ENCODE peak calls at places on chromosome 10, in nine cellular contexts. J, O, A, T, V, D, S, G and M are unnamed samples.

GRCh38 chr10:59830601-59831259 is 75.6 kb downstream of the CCDC6 start:
- DNase-seq in O (no peak), G (no peak), D (peak), T (no peak), J (peak), A (peak), S (peak), V (peak), M (no peak)

GRCh38 chr10:99540673-99541531 is 8.2 kb downstream of the NKX2-3 start:
- DNase-seq in S (no peak), O (no peak), V (no peak), G (no peak), T (no peak), J (no peak), A (peak), D (no peak), M (no peak)

GRCh38 chr10:100340948-100341847 is 5.8 kb upstream of the SCD start:
- DNase-seq in T (no peak), S (no peak), A (no peak), V (no peak), D (no peak), J (peak), G (peak), O (peak), M (no peak)

GRCh38 chr10:110978204-110978603 is 58.8 kb downstream of the SHOC2 start:
- DNase-seq in V (no peak), S (no peak), J (no peak), T (no peak), D (peak), A (no peak), O (no peak), G (no peak), M (no peak)

GRCh38 chr10:70376436-70377378 is 5.7 kb downstream of the LRRC20 start:
- DNase-seq in T (no peak), J (no peak), S (no peak), V (no peak), G (no peak), O (no peak), A (no peak), D (peak), M (no peak)

GRCh38 chr10:101775273-101776131 is at the start of gene FGF8:
- DNase-seq in A (no peak), D (peak), V (no peak), S (no peak), O (no peak), G (no peak), T (no peak), J (no peak), M (no peak)

GRCh38 chr10:122323941-122324675 is 50.4 kb upstream of the PLEKHA1 start:
- DNase-seq in A (no peak), V (no peak), G (no peak), S (no peak), J (no peak), T (no peak), D (peak), O (no peak), M (no peak)

GRCh38 chr10:70602665-70603438 is at the start of gene PRF1:
- DNase-seq in O (peak), T (peak), S (no peak), V (peak), G (no peak), A (no peak), D (no peak), J (no peak), M (peak)

GRCh38 chr10:48519731-48520506 is 85.0 kb downstream of the ARHGAP22 start:
- DNase-seq in T (no peak), O (no peak), S (no peak), A (no peak), D (no peak), V (no peak), J (no peak), G (peak), M (no peak)

GRCh38 chr10:67788028-67788886 is 49.7 kb downstream of the DNAJC12 start:
- DNase-seq in V (peak), G (no peak), J (peak), D (peak), S (peak), T (peak), A (peak), O (peak), M (peak)

GRCh38 chr10:62491597-62491996 is 117.4 kb downstream of the ZNF365 start:
- DNase-seq in V (no peak), A (no peak), D (peak), S (peak), T (no peak), O (no peak), J (no peak), G (no peak), M (no peak)

GRCh38 chr10:48805848-48806247 is 121.2 kb downstream of the WDFY4 start:
- DNase-seq in V (no peak), T (no peak), S (no peak), O (peak), A (no peak), D (peak), J (peak), G (no peak), M (no peak)

GRCh38 chr10:72242675-72243074 is 26.6 kb upstream of the ASCC1 start:
- DNase-seq in O (peak), J (peak), G (peak), T (no peak), A (no peak), D (peak), S (peak), V (peak), M (no peak)

GRCh38 chr10:128017825-128018224 is 108.4 kb downstream of the MKI67 start:
- DNase-seq in D (no peak), G (no peak), S (no peak), O (no peak), J (no peak), V (no peak), T (no peak), A (no peak), M (no peak)

GRCh38 chr10:34739915-34740314 is 75.2 kb downstream of the PARD3 start:
- DNase-seq in V (peak), A (peak), D (peak), T (no peak), S (peak), O (peak), J (peak), G (no peak), M (no peak)

GRCh38 chr10:58341947-58342346 is 7.1 kb downstream of the UBE2D1 start:
- DNase-seq in G (no peak), S (no peak), V (no peak), A (no peak), O (no peak), T (no peak), D (no peak), J (no peak), M (no peak)

GRCh38 chr10:112022196-112022595 is 161.4 kb downstream of the GPAM start:
- DNase-seq in J (no peak), T (no peak), V (no peak), A (no peak), S (no peak), O (no peak), G (no peak), D (no peak), M (no peak)

GRCh38 chr10:76080991-76081390 is 649.6 kb downstream of the LRMDA start:
- DNase-seq in S (peak), T (no peak), A (no peak), D (peak), V (no peak), G (no peak), O (no peak), J (no peak), M (no peak)

GRCh38 chr10:77587424-77587806 is 50.2 kb downstream of the KCNMA1 start:
- DNase-seq in D (no peak), A (no peak), T (no peak), J (no peak), V (no peak), O (no peak), S (no peak), G (no peak), M (no peak)

GRCh38 chr10:130611239-130611638 is 475.0 kb downstream of the GLRX3 start:
- DNase-seq in A (no peak), O (no peak), J (no peak), G (no peak), V (no peak), S (no peak), T (no peak), D (no peak), M (no peak)

GRCh38 chr10:68171539-68172080 is 60.3 kb downstream of the ATOH7 start:
- DNase-seq in S (no peak), O (no peak), G (no peak), V (no peak), T (no peak), J (no peak), A (no peak), D (no peak), M (no peak)

GRCh38 chr10:131553581-131553980 is 242.1 kb upstream of the TCERG1L start:
- DNase-seq in V (no peak), D (no peak), S (no peak), T (no peak), A (no peak), O (no peak), J (no peak), G (no peak), M (no peak)

GRCh38 chr10:58743466-58744115 is 230.9 kb downstream of the BICC1 start:
- DNase-seq in A (no peak), G (no peak), T (no peak), J (peak), S (peak), O (no peak), V (no peak), D (peak), M (no peak)

GRCh38 chr10:64209574-64209973 is 688.4 kb downstream of the REEP3 start:
- DNase-seq in S (peak), O (peak), D (no peak), V (no peak), T (no peak), G (no peak), J (no peak), A (no peak), M (no peak)